ENCODE peak calls at places on chromosomes 11 and 22, in five cellular contexts. S is activated T-cell treated with anti-CD3 and anti-CD28 coated beads for 48 hours, R is anterior cingulate cortex, J is adrenal gland, Z is tibial nerve. D is an unnamed sample.

GRCh38 chr11:5123802-5124521 is 14.2 kb downstream of the OR52A5 start:
- DNase-seq in S (peak; percentile 10), R (peak; percentile 9), J (peak; percentile 83), Z (peak; percentile 85), D (no peak)

GRCh38 chr22:36901411-36902142 is 11.9 kb upstream of the CSF2RB start:
- DNase-seq in S (no peak), R (no peak), J (no peak), Z (no peak), D (no peak)

GRCh38 chr11:47399860-47400812 is 8.3 kb upstream of the SLC39A13 start:
- DNase-seq in S (no peak), R (no peak), J (no peak), Z (no peak), D (no peak)

GRCh38 chr22:43234299-43234988 is 47.5 kb upstream of the TTLL12 start:
- DNase-seq in S (no peak), R (no peak), J (no peak), Z (no peak), D (no peak)

GRCh38 chr22:48871176-48871840 is 956.4 kb downstream of the BRD1 start:
- DNase-seq in S (no peak), R (no peak), J (no peak), Z (no peak), D (no peak)

GRCh38 chr11:88179966-88180629 is 4.9 kb upstream of the RAB38 start:
- DNase-seq in S (no peak), R (no peak), J (no peak), Z (no peak), D (no peak)

GRCh38 chr11:75142714-75143419 is 8.0 kb upstream of the SLCO2B1 start:
- DNase-seq in S (peak; percentile 71), R (peak; percentile 40), J (peak; percentile 72), Z (peak; percentile 65), D (peak; percentile 85)

GRCh38 chr11:113721462-113722066 is 15.5 kb upstream of the TMPRSS5 start:
- DNase-seq in S (no peak), R (no peak), J (no peak), Z (no peak), D (no peak)

GRCh38 chr11:81112718-81113117 is 1620.9 kb downstream of the FAM181B start:
- DNase-seq in S (no peak), R (no peak), J (no peak), Z (no peak), D (no peak)

D was measured in RWPE2.